ENCODE peak calls at places on chromosomes 1 and 21, in four cellular contexts. One of them, this sample, is unnamed.

GRCh38 chr1:2310332-2311183 is 80.8 kb downstream of the MORN1 start:
- DNase-seq in neural progenitor cell: no peak
- DNase-seq in DND-41: no peak
- DNase-seq in fibroblast of lung: no peak
- DNase-seq in this sample: no peak

GRCh38 chr1:212132040-212132439 is 96.5 kb downstream of the DTL start:
- DNase-seq in neural progenitor cell: no peak
- DNase-seq in DND-41: no peak
- DNase-seq in fibroblast of lung: no peak
- DNase-seq in this sample: no peak

GRCh38 chr1:151887028-151887427 is 22.3 kb downstream of the THEM4 start:
- DNase-seq in neural progenitor cell: no peak
- DNase-seq in DND-41: no peak
- DNase-seq in fibroblast of lung: peak; percentile 60
- DNase-seq in this sample: peak; percentile 69

GRCh38 chr1:166083887-166084286 is 82.9 kb downstream of the FAM78B start:
- DNase-seq in neural progenitor cell: no peak
- DNase-seq in DND-41: no peak
- DNase-seq in fibroblast of lung: peak; percentile 27
- DNase-seq in this sample: no peak

GRCh38 chr21:34065015-34065414 is 8.4 kb upstream of the MRPS6 start:
- DNase-seq in neural progenitor cell: no peak
- DNase-seq in DND-41: no peak
- DNase-seq in fibroblast of lung: peak; percentile 14
- DNase-seq in this sample: no peak

GRCh38 chr1:26578167-26578566 is 48.6 kb downstream of the RPS6KA1 start:
- DNase-seq in neural progenitor cell: no peak
- DNase-seq in DND-41: no peak
- DNase-seq in fibroblast of lung: no peak
- DNase-seq in this sample: no peak

GRCh38 chr1:168709407-168709891 is 19.6 kb downstream of the DPT start:
- DNase-seq in neural progenitor cell: peak; percentile 27
- DNase-seq in DND-41: no peak
- DNase-seq in fibroblast of lung: peak; percentile 99
- DNase-seq in this sample: no peak

GRCh38 chr1:212743901-212744475 is 44.3 kb upstream of the BATF3 start:
- DNase-seq in neural progenitor cell: no peak
- DNase-seq in DND-41: no peak
- DNase-seq in fibroblast of lung: no peak
- DNase-seq in this sample: no peak

GRCh38 chr1:76274302-76274701 is 199.8 kb downstream of the ST6GALNAC3 start:
- DNase-seq in neural progenitor cell: no peak
- DNase-seq in DND-41: no peak
- DNase-seq in fibroblast of lung: peak; percentile 20
- DNase-seq in this sample: no peak

GRCh38 chr1:181073638-181074037 is 14.9 kb upstream of the IER5 start:
- DNase-seq in neural progenitor cell: no peak
- DNase-seq in DND-41: no peak
- DNase-seq in fibroblast of lung: peak; percentile 93
- DNase-seq in this sample: no peak

GRCh38 chr1:28507646-28508434 is 2.0 kb downstream of the RCC1 start:
- DNase-seq in neural progenitor cell: no peak
- DNase-seq in DND-41: peak; percentile 29
- DNase-seq in fibroblast of lung: no peak
- DNase-seq in this sample: no peak

GRCh38 chr1:28505406-28506187 is at the start of gene RCC1:
- DNase-seq in neural progenitor cell: peak; percentile 99
- DNase-seq in DND-41: peak; percentile 98
- DNase-seq in fibroblast of lung: peak; percentile 97
- DNase-seq in this sample: peak; percentile 96

GRCh38 chr1:28508435-28508754 is 2.6 kb downstream of the RCC1 start:
- DNase-seq in neural progenitor cell: peak; percentile 56
- DNase-seq in DND-41: no peak
- DNase-seq in fibroblast of lung: no peak
- DNase-seq in this sample: no peak

GRCh38 chr1:28506907-28507246 is 1.0 kb downstream of the RCC1 start:
- DNase-seq in neural progenitor cell: no peak
- DNase-seq in DND-41: no peak
- DNase-seq in fibroblast of lung: no peak
- DNase-seq in this sample: no peak

DNA sequence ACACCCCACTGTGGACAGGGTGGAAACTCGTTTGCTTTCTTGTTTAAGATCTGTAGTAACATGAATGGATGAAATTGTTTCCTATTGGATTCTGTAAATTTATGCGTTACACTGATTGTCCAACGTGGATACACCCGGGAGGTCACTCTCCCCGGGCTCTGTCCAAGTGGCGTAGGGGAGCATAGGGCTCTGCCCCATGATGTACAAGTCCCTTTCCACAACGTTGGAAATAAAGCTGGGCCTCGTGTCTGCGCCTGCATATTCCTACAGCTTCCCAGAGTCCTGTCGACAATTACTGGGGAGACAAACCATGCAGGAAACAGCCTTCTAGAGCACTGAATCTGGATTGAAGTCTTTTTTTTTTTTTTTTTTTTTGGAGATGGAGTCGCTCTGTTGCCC is 1.4 kb downstream of the RCC1 start:
- DNase-seq in neural progenitor cell: peak; percentile 35
- DNase-seq in DND-41: peak; percentile 33
- DNase-seq in fibroblast of lung: no peak
- DNase-seq in this sample: no peak
- H3K4me1 ChIP-seq in neural progenitor cell: peaks cover 26% of the 10 kb centered on the region
- H3K4me1 ChIP-seq in DND-41: peaks cover 45% of the 10 kb centered on the region
- H3K4me1 ChIP-seq in fibroblast of lung: peaks cover 10% of the 10 kb centered on the region
- H3K4me1 ChIP-seq in this sample: peaks cover 19% of the 10 kb centered on the region

GRCh38 chr1:55103891-55104290 is 64.5 kb downstream of the PCSK9 start:
- DNase-seq in neural progenitor cell: no peak
- DNase-seq in DND-41: no peak
- DNase-seq in fibroblast of lung: no peak
- DNase-seq in this sample: no peak

GRCh38 chr1:55107989-55108388 is 68.6 kb downstream of the PCSK9 start:
- DNase-seq in neural progenitor cell: no peak
- DNase-seq in DND-41: no peak
- DNase-seq in fibroblast of lung: no peak
- DNase-seq in this sample: no peak

DNA sequence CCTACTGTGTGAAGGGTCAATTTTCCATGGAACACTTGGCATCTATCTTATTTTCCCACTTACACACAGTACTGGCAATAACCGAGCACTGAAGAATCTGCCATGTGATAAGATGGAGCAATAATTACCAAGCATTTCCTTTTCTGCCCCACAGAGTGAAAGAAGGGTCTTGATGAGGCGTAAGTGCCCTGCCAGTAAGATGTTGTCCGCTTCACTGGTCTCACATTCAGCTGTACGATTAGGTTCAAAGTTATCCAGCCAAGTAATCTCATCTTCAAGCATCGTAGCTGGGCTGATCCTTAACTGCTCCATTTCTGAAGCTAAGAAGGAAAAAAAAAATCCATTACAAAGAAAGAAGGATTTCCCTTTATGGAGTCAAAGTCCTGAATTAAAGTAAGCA is 67.8 kb downstream of the PCSK9 start:
- DNase-seq in neural progenitor cell: no peak
- DNase-seq in DND-41: no peak
- DNase-seq in fibroblast of lung: no peak
- DNase-seq in this sample: no peak
- H3K36me3 ChIP-seq in neural progenitor cell: peaks cover 9% of the 10 kb centered on the region
- H3K36me3 ChIP-seq in DND-41: peaks cover 87% of the 10 kb centered on the region
- H3K36me3 ChIP-seq in fibroblast of lung: peaks cover 9% of the 10 kb centered on the region
- H3K36me3 ChIP-seq in this sample: peaks cover 20% of the 10 kb centered on the region

DNA sequence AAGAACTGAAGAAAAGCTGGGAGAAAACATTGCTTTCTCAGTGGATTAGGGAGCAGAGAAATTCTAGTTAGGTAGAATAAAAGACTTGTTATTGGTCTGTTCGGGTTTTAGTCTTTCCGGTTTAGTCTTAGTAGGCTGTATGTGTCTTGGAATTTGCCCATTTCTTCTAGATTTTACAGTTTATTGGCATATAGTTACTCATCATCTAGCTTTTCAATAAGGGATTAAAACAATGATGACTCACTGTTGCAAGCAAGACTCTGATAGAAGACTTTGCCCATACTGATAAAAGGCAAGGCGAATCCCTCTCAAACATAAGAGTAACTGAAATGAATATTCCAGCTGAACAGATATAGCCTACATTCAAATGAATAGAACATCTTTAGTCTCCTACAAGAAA is 62.3 kb downstream of the GPR137B start:
- DNase-seq in neural progenitor cell: peak; percentile 22
- DNase-seq in DND-41: no peak
- DNase-seq in fibroblast of lung: no peak
- DNase-seq in this sample: no peak
- H3K4me2 ChIP-seq in neural progenitor cell: peak overlapping the region; percentile 10
- H3K4me2 ChIP-seq in DND-41: no peak overlapping the region
- H3K4me2 ChIP-seq in fibroblast of lung: no peak overlapping the region
- H3K4me2 ChIP-seq in this sample: no peak overlapping the region

GRCh38 chr1:112909847-112910246 is 46.1 kb downstream of the SLC16A1 start:
- DNase-seq in neural progenitor cell: no peak
- DNase-seq in DND-41: no peak
- DNase-seq in fibroblast of lung: no peak
- DNase-seq in this sample: no peak
- H3K4me1 ChIP-seq in neural progenitor cell: peaks cover 42% of the 10 kb centered on the region
- H3K4me1 ChIP-seq in DND-41: no peaks in the 10 kb centered on the region
- H3K4me1 ChIP-seq in fibroblast of lung: peaks cover 2% of the 10 kb centered on the region
- H3K4me1 ChIP-seq in this sample: peaks cover 28% of the 10 kb centered on the region

GRCh38 chr1:78420185-78420584 is 70.6 kb upstream of the PTGFR start:
- DNase-seq in neural progenitor cell: no peak
- DNase-seq in DND-41: no peak
- DNase-seq in fibroblast of lung: peak; percentile 77
- DNase-seq in this sample: no peak
- H3K36me3 ChIP-seq in neural progenitor cell: no peaks in the 10 kb centered on the region
- H3K36me3 ChIP-seq in DND-41: no peaks in the 10 kb centered on the region
- H3K36me3 ChIP-seq in fibroblast of lung: no peaks in the 10 kb centered on the region
- H3K36me3 ChIP-seq in this sample: no peaks in the 10 kb centered on the region